ENCODE peak calls at places on chromosomes 2 and 18, in four cellular contexts. T is HepG2, W is K562, K is H1. C is an unnamed sample.
A peak's percentile ranks its signal among the peaks of the same experiment; 100 is the strongest.

GRCh38 chr2:545711-546650 is 131.2 kb downstream of the TMEM18 start:
- DNase-seq in K (no peak), W (no peak), T (no peak), C (no peak)

GRCh38 chr2:41042343-41042742 is 590.5 kb upstream of the SLC8A1 start:
- DNase-seq in W (no peak), K (no peak), T (no peak), C (no peak)

GRCh38 chr2:64838817-64839216 is 150.4 kb upstream of the SLC1A4 start:
- DNase-seq in T (no peak), K (no peak), W (no peak), C (peak; percentile 97)

GRCh38 chr2:47230418-47230817 is 75.3 kb upstream of the STPG4 start:
- DNase-seq in T (no peak), W (no peak), K (no peak), C (no peak)

GRCh38 chr2:17851731-17852585 is 26.5 kb upstream of the KCNS3 start:
- DNase-seq in W (peak; percentile 54), T (peak; percentile 45), K (no peak), C (peak; percentile 51)

GRCh38 chr2:235709124-235709813 is 215.4 kb downstream of the AGAP1 start:
- DNase-seq in W (no peak), K (no peak), T (peak; percentile 48), C (peak; percentile 86)

GRCh38 chr2:18129348-18129747 is 250.9 kb downstream of the KCNS3 start:
- DNase-seq in T (no peak), K (no peak), W (no peak), C (no peak)

GRCh38 chr2:131394147-131394931 is 30.4 kb upstream of the RAB6D start:
- DNase-seq in K (no peak), T (peak; percentile 14), W (peak; percentile 79), C (no peak)

GRCh38 chr2:200705305-200705985 is 106.3 kb upstream of the BZW1 start:
- DNase-seq in W (peak; percentile 12), K (peak; percentile 31), T (peak; percentile 30), C (no peak)

GRCh38 chr2:45403036-45403435 is 208.0 kb downstream of the SRBD1 start:
- DNase-seq in W (no peak), K (no peak), T (no peak), C (no peak)

GRCh38 chr18:24170389-24170788 is 31.5 kb downstream of the CABYR start:
- DNase-seq in W (peak; percentile 8), K (no peak), T (peak; percentile 9), C (no peak)

GRCh38 chr2:19682493-19682892 is 219.3 kb downstream of the TTC32 start:
- DNase-seq in T (no peak), W (no peak), K (no peak), C (no peak)

GRCh38 chr18:26386002-26386401 is 159.8 kb downstream of the TAF4B start:
- DNase-seq in W (no peak), T (peak; percentile 65), K (no peak), C (no peak)

GRCh38 chr2:69242651-69243051 is 144.4 kb downstream of the GFPT1 start:
- DNase-seq in W (no peak), K (no peak), T (no peak), C (no peak)

GRCh38 chr18:5970032-5970431 is 74.7 kb upstream of the TMEM200C start:
- DNase-seq in T (peak; percentile 87), K (no peak), W (no peak), C (no peak)

GRCh38 chr2:21939961-21940360 is 816.2 kb downstream of the TDRD15 start:
- DNase-seq in T (no peak), W (no peak), K (no peak), C (no peak)

GRCh38 chr2:119888673-119889072 is 124.2 kb upstream of the EPB41L5 start:
- DNase-seq in K (no peak), T (no peak), W (no peak), C (no peak)

GRCh38 chr2:74902281-74902860 is 56.1 kb upstream of the POLE4 start:
- DNase-seq in W (no peak), T (peak; percentile 77), K (no peak), C (no peak)

GRCh38 chr2:137206064-137206463 is 440.7 kb downstream of the THSD7B start:
- DNase-seq in W (no peak), K (no peak), T (no peak), C (no peak)

GRCh38 chr2:224910535-224910934 is 131.7 kb downstream of the DOCK10 start:
- DNase-seq in T (no peak), K (no peak), W (no peak), C (no peak)

GRCh38 chr2:230757476-230757875 is 44.8 kb downstream of the CAB39 start:
- DNase-seq in W (no peak), K (no peak), T (no peak), C (no peak)

GRCh38 chr2:234091432-234091879 is 41.0 kb downstream of the SPP2 start:
- DNase-seq in T (no peak), K (no peak), W (no peak), C (no peak)

GRCh38 chr2:207676827-207677354 is 34.5 kb upstream of the CCNYL1 start:
- DNase-seq in W (peak; percentile 34), T (peak; percentile 26), K (no peak), C (no peak)

GRCh38 chr2:64012115-64012514 is 7.1 kb downstream of the VPS54 start:
- DNase-seq in W (no peak), T (no peak), K (no peak), C (no peak)

GRCh38 chr2:164993287-164994016 is 38.1 kb upstream of the SLC38A11 start:
- DNase-seq in K (no peak), W (peak; percentile 10), T (no peak), C (no peak)

GRCh38 chr2:135742307-135742838 is 718 bp downstream of the UBXN4 start:
- DNase-seq in W (peak; percentile 68), K (no peak), T (peak; percentile 65), C (no peak)

GRCh38 chr2:213162515-213163118 is 11.2 kb upstream of the IKZF2 start:
- DNase-seq in T (no peak), W (no peak), K (no peak), C (no peak)

GRCh38 chr2:235324324-235324723 is 169.5 kb upstream of the AGAP1 start:
- DNase-seq in T (no peak), W (no peak), K (no peak), C (no peak)

GRCh38 chr2:235694721-235695601 is 201.1 kb downstream of the AGAP1 start:
- DNase-seq in W (no peak), T (peak; percentile 41), K (no peak), C (no peak)

GRCh38 chr2:223477318-223477717 is 124.8 kb downstream of the SCG2 start:
- DNase-seq in K (no peak), W (no peak), T (no peak), C (no peak)

GRCh38 chr2:128156812-128157211 is 65.8 kb downstream of the UGGT1 start:
- DNase-seq in T (no peak), W (no peak), K (no peak), C (no peak)

GRCh38 chr2:210356944-210357343 is 42.0 kb upstream of the MYL1 start:
- DNase-seq in K (no peak), T (no peak), W (no peak), C (no peak)

GRCh38 chr2:96502891-96503636 is 2.1 kb downstream of the NEURL3 start:
- DNase-seq in K (no peak), T (no peak), W (no peak), C (no peak)

GRCh38 chr18:61569176-61569892 is 236.1 kb downstream of the CDH20 start:
- DNase-seq in K (no peak), W (no peak), T (no peak), C (no peak)
- TF ChIP-seq FOSL1 in K (no peak), W (no peak), T (no peak), C (peak; percentile 27)

GRCh38 chr18:33264566-33264965 is 176.0 kb downstream of the CCDC178 start:
- DNase-seq in W (no peak), T (no peak), K (no peak), C (no peak)
- TF ChIP-seq FOSL1 in W (no peak), T (no peak), K (no peak), C (no peak)

GRCh38 chr2:10326707-10327594 is 24.2 kb downstream of the HPCAL1 start:
- DNase-seq in T (peak; percentile 74), K (no peak), W (no peak), C (no peak)
- TF ChIP-seq FOSL1 in T (no peak), K (no peak), W (no peak), C (no peak)

GRCh38 chr2:54074636-54075341 is 40.6 kb upstream of the ACYP2 start:
- DNase-seq in K (no peak), T (no peak), W (no peak), C (no peak)
- TF ChIP-seq FOSL1 in K (no peak), T (no peak), W (no peak), C (no peak)

GRCh38 chr18:45370190-45371010 is 244.9 kb upstream of the SLC14A2 start:
- DNase-seq in T (no peak), W (no peak), K (no peak), C (no peak)
- TF ChIP-seq FOSL1 in T (no peak), W (no peak), K (no peak), C (no peak)

GRCh38 chr2:143428700-143429099 is 299.5 kb downstream of the ARHGAP15 start:
- DNase-seq in K (no peak), T (no peak), W (no peak), C (no peak)
- TF ChIP-seq FOSL1 in K (no peak), T (no peak), W (no peak), C (no peak)

GRCh38 chr18:51235011-51235789 is 37.7 kb upstream of the MEX3C start:
- DNase-seq in T (no peak), W (no peak), K (no peak), C (no peak)
- TF ChIP-seq FOSL1 in T (no peak), W (no peak), K (no peak), C (no peak)